ENCODE peak calls at places on chromosome 11, in eight cellular contexts. G is GM23338, M is upper lobe of left lung, I is breast epithelium, T is K562, E is prostate gland, P is HepG2, C is H1. H is an unnamed sample.

GRCh38 chr11:43904737-43905515 is 24.3 kb downstream of the ALKBH3 start:
- DNase-seq in G (no peak), C (no peak), T (no peak), P (no peak), M (no peak), E (no peak), I (no peak), H (no peak)

GRCh38 chr11:41943671-41944070 is 484.2 kb upstream of the LRRC4C start:
- DNase-seq in I (no peak), E (no peak), C (no peak), G (no peak), P (no peak), M (no peak), T (no peak), H (no peak)

GRCh38 chr11:71119656-71120269 is 132.6 kb downstream of the SHANK2 start:
- DNase-seq in T (no peak), P (no peak), C (no peak), E (no peak), G (no peak), I (no peak), M (no peak), H (no peak)

GRCh38 chr11:121464352-121464946 is 11.7 kb upstream of the SORL1-AS1 start:
- DNase-seq in E (peak; percentile 65), C (no peak), M (peak; percentile 67), T (no peak), P (peak; percentile 15), I (peak; percentile 77), G (no peak), H (peak; percentile 51)

GRCh38 chr11:84316866-84317560 is 1030.8 kb upstream of the CCDC90B start:
- DNase-seq in E (no peak), T (no peak), G (peak; percentile 15), M (no peak), I (no peak), P (no peak), C (no peak), H (no peak)

GRCh38 chr11:94149435-94149834 is 20.8 kb downstream of the PANX1 start:
- DNase-seq in C (no peak), I (no peak), G (no peak), M (no peak), T (no peak), E (no peak), P (no peak), H (no peak)

GRCh38 chr11:22703040-22703439 is 36.6 kb downstream of the GAS2 start:
- DNase-seq in G (peak; percentile 33), E (peak; percentile 7), P (peak; percentile 88), M (no peak), T (no peak), I (no peak), C (no peak), H (no peak)

GRCh38 chr11:74720596-74721478 is 10.4 kb downstream of the CHRDL2 start:
- DNase-seq in I (no peak), T (no peak), G (peak; percentile 15), E (no peak), C (no peak), M (peak; percentile 47), P (no peak), H (peak; percentile 72)

GRCh38 chr11:115623021-115623451 is 118.8 kb upstream of the CADM1 start:
- DNase-seq in G (no peak), P (peak; percentile 15), I (no peak), M (peak; percentile 36), C (no peak), E (peak; percentile 11), T (no peak), H (peak; percentile 59)

GRCh38 chr11:1198766-1199688 is 23.8 kb upstream of the MUC5B start:
- DNase-seq in G (no peak), I (peak; percentile 44), P (no peak), M (no peak), E (no peak), T (peak; percentile 4), C (no peak), H (peak; percentile 4)

GRCh38 chr11:60942970-60943565 is 8.9 kb downstream of the SLC15A3 start:
- DNase-seq in E (peak; percentile 79), G (no peak), P (no peak), C (no peak), M (peak; percentile 80), T (no peak), I (no peak), H (peak; percentile 55)

GRCh38 chr11:117072517-117073218 is 25.6 kb downstream of the SIK3 start:
- DNase-seq in T (peak; percentile 49), G (no peak), C (no peak), I (no peak), P (peak; percentile 93), E (no peak), M (no peak), H (no peak)

GRCh38 chr11:2355000-2355644 is 22.0 kb upstream of the CD81 start:
- DNase-seq in E (no peak), T (no peak), M (no peak), G (no peak), I (no peak), C (no peak), P (no peak), H (no peak)

GRCh38 chr11:35902961-35903360 is 40.9 kb upstream of the LDLRAD3 start:
- DNase-seq in I (no peak), P (no peak), T (no peak), G (no peak), M (no peak), E (no peak), C (no peak), H (no peak)

GRCh38 chr11:76637491-76638266 is 32.9 kb downstream of the LRRC32 start:
- DNase-seq in M (peak; percentile 66), P (no peak), T (no peak), G (no peak), E (no peak), I (no peak), C (no peak), H (peak; percentile 32)
- H3K4me1 ChIP-seq in M (peaks cover 26% of the 10 kb centered on the region), P (no peaks in the 10 kb centered on the region), T (no peaks in the 10 kb centered on the region), G (no peaks in the 10 kb centered on the region), E (no peaks in the 10 kb centered on the region), I (no peaks in the 10 kb centered on the region), C (no peaks in the 10 kb centered on the region), H (no peaks in the 10 kb centered on the region)

DNA sequence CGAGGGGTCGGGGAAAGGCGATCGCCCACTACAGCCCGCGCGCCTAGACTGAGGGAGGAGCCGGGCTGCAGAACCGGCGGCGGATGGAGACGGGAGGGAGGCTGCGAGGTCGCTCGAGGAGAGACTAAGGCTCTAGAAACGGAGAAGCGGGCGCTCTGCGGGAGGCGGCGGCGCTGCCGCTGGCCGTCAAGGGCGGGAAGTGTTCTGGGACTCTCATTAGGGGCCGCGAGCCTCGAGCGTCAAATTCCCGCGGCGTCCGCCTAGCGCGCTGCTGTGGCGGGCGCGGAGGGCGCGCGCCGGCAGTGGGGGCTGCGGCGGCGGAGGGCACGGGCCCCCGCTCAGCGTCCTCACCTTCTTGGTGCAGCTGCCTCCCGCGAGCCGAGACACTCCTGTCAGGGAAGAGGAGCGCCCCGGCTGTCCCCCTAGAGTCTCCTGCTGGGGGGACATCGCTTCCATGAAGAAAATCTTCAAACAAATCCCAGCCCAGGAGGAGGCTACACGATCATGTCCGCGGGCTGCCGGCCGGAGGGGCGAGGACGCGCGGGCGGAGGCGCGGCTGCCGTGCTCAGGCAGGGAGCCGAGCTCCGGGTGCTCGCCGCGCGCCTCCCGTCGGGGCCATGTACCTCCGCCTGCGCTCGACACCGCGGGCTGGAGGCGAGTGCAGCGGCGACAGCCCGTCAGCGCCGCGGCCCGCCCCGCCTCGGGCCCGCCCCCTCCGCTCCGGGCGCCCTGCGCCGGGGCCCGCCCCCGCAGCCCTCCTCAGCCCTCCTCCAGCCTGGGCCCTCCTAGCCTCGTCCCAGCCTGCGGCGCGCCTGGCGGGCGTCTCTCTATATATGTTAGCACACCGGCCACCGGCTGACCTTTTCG is at the start of gene ARHGAP20:
- DNase-seq in P (peak; percentile 6), I (peak; percentile 54), T (peak; percentile 62), E (peak; percentile 42), G (peak; percentile 81), M (peak; percentile 79), C (peak; percentile 80), H (peak; percentile 77)
- TF ChIP-seq POLR2AphosphoS5 in P (no peak), I (no peak), T (no peak), E (no peak), G (no peak), M (peak; percentile 54), C (no peak), H (peak; percentile 21)

DNA sequence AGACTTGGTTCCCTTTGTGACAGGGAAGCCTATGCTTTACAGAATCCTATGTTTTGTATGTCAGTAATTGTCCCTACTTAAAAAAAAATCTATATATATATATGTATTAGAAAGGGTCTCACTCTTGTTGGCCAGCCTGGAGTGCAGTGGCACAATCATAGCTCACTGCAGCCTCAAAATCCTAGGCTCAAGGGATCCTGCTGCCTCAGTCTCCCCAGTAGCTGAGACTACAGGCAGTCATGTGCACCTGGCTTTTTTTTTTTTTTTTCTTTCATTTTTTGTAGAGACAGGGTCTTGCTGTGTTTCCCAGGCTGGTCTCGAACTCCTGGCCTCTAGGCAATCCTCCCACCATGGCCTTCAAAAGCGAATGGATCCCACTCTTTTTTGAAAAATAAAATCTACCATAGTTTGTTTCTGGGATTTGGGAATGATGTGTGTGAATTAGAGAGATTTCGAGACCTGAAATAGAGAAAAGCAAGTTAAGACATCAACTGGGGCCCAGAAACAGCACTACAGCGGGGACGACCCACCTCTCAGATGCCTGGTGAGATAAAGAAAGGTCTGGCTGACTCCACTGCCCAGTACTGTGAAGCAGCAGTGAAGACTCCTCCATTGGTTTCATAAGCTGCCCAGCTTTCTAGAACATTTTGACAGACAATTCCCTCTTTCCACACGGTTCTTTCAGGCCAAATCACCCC is 1.9 kb upstream of the NEAT1 start:
- DNase-seq in C (no peak), I (no peak), G (no peak), E (no peak), T (peak; percentile 40), M (no peak), P (no peak), H (peak; percentile 10)
- H3K4me1 ChIP-seq in C (peaks cover 80% of the 10 kb centered on the region), I (peaks cover 30% of the 10 kb centered on the region), G (peaks cover 84% of the 10 kb centered on the region), E (peaks cover 27% of the 10 kb centered on the region), T (peaks cover 49% of the 10 kb centered on the region), M (peaks cover 60% of the 10 kb centered on the region), P (peaks cover 51% of the 10 kb centered on the region), H (peaks cover 39% of the 10 kb centered on the region)

GRCh38 chr11:26909429-26910009 is 84.4 kb upstream of the FIBIN start:
- DNase-seq in E (no peak), M (no peak), T (no peak), C (no peak), I (no peak), P (no peak), G (no peak), H (no peak)

GRCh38 chr11:26901162-26901561 is 92.8 kb upstream of the FIBIN start:
- DNase-seq in T (no peak), E (peak; percentile 12), M (no peak), C (no peak), G (no peak), P (no peak), I (no peak), H (no peak)

GRCh38 chr11:26904114-26904513 is 89.8 kb upstream of the FIBIN start:
- DNase-seq in G (peak; percentile 17), I (no peak), C (no peak), T (no peak), E (no peak), M (no peak), P (no peak), H (no peak)

GRCh38 chr11:26904801-26905200 is 89.1 kb upstream of the FIBIN start:
- DNase-seq in I (no peak), G (no peak), M (no peak), P (no peak), C (no peak), E (no peak), T (no peak), H (no peak)

DNA sequence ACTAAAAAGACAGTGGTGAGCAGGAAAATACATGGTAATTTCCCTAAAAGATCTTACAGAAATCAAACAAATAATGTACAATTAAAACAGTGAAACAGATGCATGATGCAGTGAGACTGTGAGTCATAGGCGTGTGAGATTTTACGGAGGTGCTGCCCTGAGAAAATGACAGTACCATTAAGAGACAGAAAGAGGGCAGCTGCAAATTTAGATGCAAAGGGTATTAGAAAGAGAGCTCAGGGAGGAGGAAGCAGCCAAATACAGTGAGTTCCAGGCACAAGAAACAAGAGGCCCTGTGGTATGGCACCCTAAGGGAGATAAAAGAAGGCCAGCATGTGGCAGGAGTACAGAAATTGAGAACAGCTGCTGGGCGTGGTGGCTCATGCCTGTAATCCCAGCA is 88.5 kb upstream of the FIBIN start:
- DNase-seq in C (no peak), E (no peak), M (no peak), G (peak; percentile 12), P (no peak), T (no peak), I (no peak), H (no peak)
- TF ChIP-seq POLR2AphosphoS5 in C (no peak), E (no peak), M (no peak), G (no peak), P (no peak), T (no peak), I (no peak), H (no peak)

H was measured in transverse colon.